ENCODE peak calls at places on chromosome 4, in ten cellular contexts. A is T-cell; K is C1 segment of cervical spinal cord; Q is H7; D is stimulated activated naive CD4-positive, alpha-beta T cell; V is activated B cell treated with CpG ODN at 0.5 μM for 24 hours; B is Kasumi-1; N is Caki2; O is Calu3; T is Ammon's horn. W is an unnamed sample.

GRCh38 chr4:175705407-175705806 is 106.7 kb downstream of the GPM6A start:
- DNase-seq in O (no peak), T (peak), A (no peak), K (peak), D (no peak), N (no peak), Q (peak), V (no peak), B (no peak), W (peak)

GRCh38 chr4:85807247-85807915 is 332.4 kb downstream of the ARHGAP24 start:
- DNase-seq in V (no peak), Q (no peak), A (no peak), N (peak), B (no peak), D (no peak), T (no peak), K (no peak), O (no peak), W (peak)

GRCh38 chr4:33961751-33962150 is 2282.6 kb downstream of the ARAP2 start:
- DNase-seq in V (no peak), A (no peak), O (no peak), B (no peak), T (no peak), K (no peak), N (no peak), Q (no peak), D (no peak), W (no peak)

GRCh38 chr4:148112231-148112982 is 329.8 kb downstream of the NR3C2 start:
- DNase-seq in B (peak), N (no peak), K (no peak), A (no peak), T (peak), O (no peak), Q (no peak), V (no peak), D (no peak), W (no peak)

GRCh38 chr4:24210332-24210902 is 320.6 kb upstream of the PPARGC1A start:
- DNase-seq in T (no peak), O (no peak), A (no peak), K (no peak), B (no peak), Q (no peak), D (no peak), N (peak), V (no peak), W (no peak)

GRCh38 chr4:117001077-117001476 is 84.3 kb downstream of the TRAM1L1 start:
- DNase-seq in K (no peak), T (no peak), N (peak), V (no peak), D (no peak), O (no peak), Q (no peak), B (no peak), A (no peak), W (no peak)

GRCh38 chr4:47493238-47494123 is 8.4 kb downstream of the ATP10D start:
- DNase-seq in D (no peak), B (no peak), V (no peak), T (no peak), O (no peak), K (no peak), N (no peak), Q (no peak), A (no peak), W (no peak)

GRCh38 chr4:3462790-3463415 is at the start of gene DOK7:
- DNase-seq in T (no peak), D (no peak), Q (peak), A (no peak), O (peak), B (no peak), N (no peak), K (no peak), V (no peak), W (peak)

GRCh38 chr4:8148785-8149435 is 9.7 kb downstream of the ABLIM2 start:
- DNase-seq in D (no peak), N (no peak), T (no peak), V (no peak), B (no peak), Q (peak), K (no peak), O (no peak), A (no peak), W (no peak)

GRCh38 chr4:21005647-21006046 is 305.4 kb downstream of the PACRGL start:
- DNase-seq in K (no peak), V (no peak), N (no peak), T (no peak), D (no peak), A (no peak), Q (no peak), O (no peak), B (no peak), W (no peak)

GRCh38 chr4:5028480-5028879 is 9.2 kb upstream of the CYTL1 start:
- DNase-seq in D (no peak), N (no peak), T (no peak), Q (no peak), O (no peak), V (no peak), B (no peak), A (no peak), K (no peak), W (no peak)

W was measured in NCI-H69.